ENCODE peak calls at places on chromosomes 11 and 22, in six cellular contexts. K, B, Z, I, N and V are unnamed samples. For H3K4me1, the result is how much of the 10 kb centered on the place peaks cover.

GRCh38 chr11:405323-405975 is 9.3 kb downstream of the SIGIRR start:
- DNase-seq in B (no peak), K (peak), N (peak), Z (peak), I (no peak), V (peak)

GRCh38 chr11:116379185-116379828 is 393.5 kb downstream of the BUD13 start:
- DNase-seq in B (no peak), N (no peak), I (no peak), K (peak), Z (no peak), V (peak)

GRCh38 chr11:104163100-104164027 is 583 bp downstream of the PDGFD start:
- DNase-seq in B (peak), I (no peak), K (peak), Z (peak), N (no peak), V (peak)

GRCh38 chr11:77300695-77301094 is 791 bp downstream of the GDPD4 start:
- DNase-seq in B (no peak), Z (no peak), I (no peak), N (no peak), K (no peak), V (no peak)

GRCh38 chr11:35248558-35249323 is 109.8 kb downstream of the CD44 start:
- DNase-seq in I (no peak), B (no peak), N (no peak), Z (no peak), K (no peak), V (no peak)

GRCh38 chr22:47164514-47165337 is 402.3 kb downstream of the TBC1D22A start:
- DNase-seq in N (peak), B (peak), I (no peak), K (no peak), Z (no peak), V (no peak)

GRCh38 chr11:69401715-69402114 is 79.7 kb upstream of the LINC01488 start:
- DNase-seq in K (no peak), N (no peak), Z (no peak), B (no peak), I (no peak), V (no peak)

GRCh38 chr22:48740731-48741405 is 1086.8 kb downstream of the BRD1 start:
- DNase-seq in I (no peak), Z (no peak), B (peak), K (no peak), N (peak), V (peak)

GRCh38 chr22:47165998-47166397 is 403.5 kb downstream of the TBC1D22A start:
- DNase-seq in I (no peak), Z (no peak), B (no peak), K (no peak), N (peak), V (no peak)

GRCh38 chr11:135008001-135008405 is 596.0 kb upstream of the B3GAT1 start:
- DNase-seq in Z (no peak), I (no peak), B (no peak), N (no peak), K (no peak), V (no peak)

GRCh38 chr11:15819679-15820286 is 536.6 kb downstream of the SOX6 start:
- DNase-seq in B (peak), I (peak), N (peak), K (peak), Z (peak), V (peak)

GRCh38 chr11:72493426-72494108 is 59.2 kb upstream of the CLPB start:
- DNase-seq in K (no peak), Z (no peak), N (no peak), I (no peak), B (no peak), V (no peak)

GRCh38 chr11:2775083-2775625 is 75.4 kb upstream of the KCNQ1OT1 start:
- DNase-seq in B (no peak), K (no peak), N (peak), I (peak), Z (no peak), V (no peak)

GRCh38 chr22:20061481-20061861 is 18.6 kb upstream of the DGCR8 start:
- DNase-seq in Z (no peak), B (peak), I (no peak), K (peak), N (no peak), V (peak)

GRCh38 chr11:134052988-134053945 is 15.6 kb upstream of the JAM3 start:
- DNase-seq in I (no peak), B (no peak), N (no peak), K (no peak), Z (no peak), V (peak)

GRCh38 chr11:9267680-9268079 is 2.5 kb upstream of the DENND5A start:
- DNase-seq in Z (no peak), I (no peak), B (no peak), K (no peak), N (no peak), V (no peak)

GRCh38 chr11:64447717-64448598 is 89.0 kb downstream of the RPS6KA4 start:
- DNase-seq in K (peak), Z (peak), I (no peak), N (peak), B (peak), V (peak)

GRCh38 chr22:46563381-46564083 is 26.1 kb upstream of the CELSR1 start:
- DNase-seq in N (peak), B (peak), I (peak), K (peak), Z (peak), V (peak)

GRCh38 chr11:36469063-36469462 is 41.0 kb downstream of the TRAF6 start:
- DNase-seq in N (no peak), K (no peak), B (no peak), Z (no peak), I (no peak), V (no peak)

GRCh38 chr11:8205566-8205965 is 36.7 kb upstream of the RIC3 start:
- DNase-seq in Z (no peak), N (no peak), I (no peak), K (no peak), B (no peak), V (no peak)

GRCh38 chr11:108758458-108758857 is 93.6 kb downstream of the DDX10 start:
- DNase-seq in K (peak), I (no peak), Z (no peak), B (no peak), N (no peak), V (no peak)

GRCh38 chr22:26436903-26437515 is 7.9 kb downstream of the ASPHD2 start:
- DNase-seq in K (no peak), Z (no peak), B (no peak), N (no peak), I (no peak), V (no peak)

GRCh38 chr11:2524446-2525165 is 79.8 kb downstream of the KCNQ1 start:
- DNase-seq in N (peak), K (no peak), I (no peak), B (peak), Z (no peak), V (peak)

GRCh38 chr22:19524170-19525115 is at the start of gene CLDN5:
- DNase-seq in B (peak), N (peak), K (peak), Z (peak), I (no peak), V (peak)

GRCh38 chr11:66126808-66127555 is 56.9 kb downstream of the PACS1 start:
- DNase-seq in N (no peak), B (peak), I (peak), K (peak), Z (peak), V (peak)

GRCh38 chr11:70551323-70552166 is 153.2 kb downstream of the CTTN start:
- DNase-seq in Z (no peak), B (no peak), I (no peak), N (no peak), K (no peak), V (no peak)

GRCh38 chr22:30234786-30235470 is 11.6 kb downstream of the LIF start:
- DNase-seq in I (peak), K (peak), N (no peak), B (peak), Z (no peak), V (no peak)

GRCh38 chr11:721913-722811 is 16.1 kb downstream of the EPS8L2 start:
- DNase-seq in I (no peak), B (no peak), Z (no peak), K (no peak), N (peak), V (peak)

GRCh38 chr22:47158457-47158856 is 396.0 kb downstream of the TBC1D22A start:
- DNase-seq in N (no peak), I (no peak), Z (no peak), B (no peak), K (no peak), V (peak)

GRCh38 chr11:86917577-86917976 is 37.6 kb downstream of the FZD4 start:
- DNase-seq in B (no peak), I (no peak), Z (no peak), N (no peak), K (no peak), V (no peak)

GRCh38 chr11:134358853-134359490 is 27.2 kb downstream of the GLB1L2 start:
- DNase-seq in B (no peak), N (no peak), K (no peak), I (no peak), Z (no peak), V (no peak)

GRCh38 chr11:64313491-64314145 is 3.7 kb downstream of the TRMT112 start:
- DNase-seq in N (no peak), I (no peak), K (peak), Z (peak), B (peak), V (peak)

GRCh38 chr11:110858556-110858921 is 146.3 kb upstream of the ARHGAP20 start:
- DNase-seq in I (no peak), N (no peak), B (peak), Z (peak), K (peak), V (peak)

GRCh38 chr11:79040348-79040747 is 400.5 kb downstream of the TENM4 start:
- DNase-seq in I (no peak), B (no peak), Z (no peak), K (peak), N (no peak), V (no peak)

GRCh38 chr22:45129703-45130524 is 33.8 kb upstream of the NUP50 start:
- DNase-seq in N (no peak), B (no peak), I (no peak), K (no peak), Z (no peak), V (no peak)

GRCh38 chr22:48897638-48897954 is 930.1 kb downstream of the BRD1 start:
- DNase-seq in I (no peak), B (no peak), Z (no peak), K (no peak), N (no peak), V (no peak)

GRCh38 chr11:68857037-68857586 is 15.4 kb upstream of the CPT1A start:
- DNase-seq in Z (no peak), K (no peak), B (no peak), N (no peak), I (no peak), V (no peak)

GRCh38 chr11:1747753-1748466 is 2.5 kb downstream of the IFITM10 start:
- DNase-seq in B (peak), N (peak), Z (peak), K (no peak), I (no peak), V (peak)

GRCh38 chr22:39661842-39662676 is 91.5 kb downstream of the CACNA1I start:
- DNase-seq in N (no peak), Z (no peak), K (no peak), I (no peak), B (no peak), V (peak)

GRCh38 chr11:34105957-34106504 is 602 bp downstream of the NAT10 start:
- DNase-seq in B (no peak), K (peak), N (no peak), Z (no peak), I (no peak), V (no peak)
- H3K4me1 ChIP-seq in B (under half), K (under half), N (under half), Z (under half), I (under half), V (under half)

GRCh38 chr11:62789576-62789975 is 2.2 kb downstream of the TMEM223 start:
- DNase-seq in B (no peak), I (no peak), Z (no peak), K (no peak), N (no peak), V (no peak)

GRCh38 chr11:62788991-62789390 is 1.8 kb downstream of the TMEM179B start:
- DNase-seq in N (no peak), Z (no peak), I (no peak), K (no peak), B (no peak), V (no peak)

GRCh38 chr11:62791501-62792192 is at the start of gene TMEM223:
- DNase-seq in N (peak), K (peak), Z (peak), I (peak), B (peak), V (peak)

GRCh38 chr11:62794201-62794775 is 2.5 kb upstream of the TMEM223 start:
- DNase-seq in I (no peak), K (no peak), Z (no peak), N (no peak), B (no peak), V (no peak)

GRCh38 chr11:62792193-62792575 is 378 bp upstream of the TMEM223 start:
- DNase-seq in I (no peak), K (no peak), N (no peak), B (peak), Z (peak), V (peak)
- H3K4me3 ChIP-seq in I (no peak), K (no peak), N (no peak), B (no peak), Z (peak), V (peak)

GRCh38 chr11:44728085-44728410 is 1.3 kb downstream of the TSPAN18 start:
- DNase-seq in Z (no peak), N (no peak), B (no peak), K (no peak), I (no peak), V (no peak)

GRCh38 chr11:44727373-44728084 is 767 bp downstream of the TSPAN18 start:
- DNase-seq in N (peak), I (peak), K (peak), B (peak), Z (peak), V (peak)

GRCh38 chr11:44728491-44728910 is 1.7 kb downstream of the TSPAN18 start:
- DNase-seq in I (no peak), K (no peak), N (no peak), B (peak), Z (no peak), V (no peak)

GRCh38 chr11:44729718-44730117 is 3.0 kb downstream of the TSPAN18 start:
- DNase-seq in Z (no peak), B (peak), K (no peak), I (no peak), N (no peak), V (no peak)

DNA sequence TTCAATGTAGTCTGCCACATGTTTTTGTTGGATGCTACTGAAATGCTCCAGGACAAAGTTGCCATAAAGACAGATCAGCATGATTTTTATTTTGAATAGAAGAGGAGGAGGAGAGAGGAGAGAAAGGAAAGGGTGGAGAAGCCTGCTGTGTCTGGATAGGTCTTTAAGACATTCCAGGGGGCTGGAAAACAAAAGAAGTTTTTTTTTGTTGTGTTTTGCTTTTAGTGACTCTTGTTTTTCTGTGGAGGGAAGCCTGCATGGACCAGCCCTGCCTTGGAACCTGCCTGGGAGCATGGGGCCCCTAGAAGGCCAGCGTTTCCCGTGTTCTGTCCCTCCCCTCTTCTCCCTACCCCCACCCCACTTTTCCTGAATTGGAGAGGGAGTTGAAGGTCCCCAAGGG is 2.3 kb downstream of the TSPAN18 start:
- DNase-seq in Z (peak), N (no peak), I (no peak), B (no peak), K (no peak), V (no peak)
- H3K27ac ChIP-seq in Z (peak), N (no peak), I (peak), B (peak), K (no peak), V (peak)

DNA sequence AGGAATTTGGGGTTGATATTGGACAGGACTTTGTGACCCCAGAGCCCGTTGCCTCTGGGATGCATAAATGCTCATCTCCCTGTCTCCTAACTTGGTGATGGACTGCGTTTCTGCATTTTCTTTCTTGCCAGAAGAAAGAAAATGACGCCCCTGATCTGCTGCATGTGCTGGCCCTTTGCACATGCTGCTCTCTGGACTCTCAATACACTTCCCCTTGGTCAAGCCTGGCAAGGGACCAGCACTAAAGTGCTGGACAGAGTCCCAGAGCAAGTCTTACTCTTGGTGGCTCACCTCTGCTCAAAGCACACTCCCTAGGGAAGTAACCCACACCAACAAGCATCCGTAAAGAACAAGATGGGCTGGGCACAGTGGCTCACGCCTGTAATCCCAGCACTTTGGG is 40.7 kb downstream of the MYH9 start:
- DNase-seq in K (no peak), Z (no peak), I (no peak), B (no peak), N (peak), V (no peak)
- H3K4me1 ChIP-seq in K (under half), Z (half or more), I (under half), B (under half), N (under half), V (under half)

DNA sequence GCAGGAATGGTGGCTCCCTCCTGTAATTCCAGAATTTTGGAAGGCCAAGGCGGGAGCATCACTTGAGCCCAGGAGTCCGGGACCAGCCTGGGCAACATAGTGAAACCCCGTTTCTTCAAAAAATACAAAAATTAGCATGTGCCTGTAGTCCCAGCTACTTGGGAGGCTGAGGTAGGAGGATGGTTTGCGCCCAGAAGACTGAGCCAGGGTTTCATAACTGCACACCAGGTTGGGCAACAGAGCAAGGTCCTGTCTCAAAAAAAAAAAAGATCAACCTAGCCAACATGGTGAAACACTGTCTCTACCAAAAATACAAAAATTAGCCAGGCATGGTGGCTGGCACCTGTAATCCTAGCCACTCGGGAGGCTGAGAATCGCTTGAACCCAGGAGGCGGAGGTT is 6.4 kb downstream of the A4GALT start:
- DNase-seq in N (no peak), K (no peak), Z (no peak), I (no peak), B (no peak), V (no peak)
- H3K4me3 ChIP-seq in N (no peak), K (no peak), Z (no peak), I (no peak), B (no peak), V (no peak)

DNA sequence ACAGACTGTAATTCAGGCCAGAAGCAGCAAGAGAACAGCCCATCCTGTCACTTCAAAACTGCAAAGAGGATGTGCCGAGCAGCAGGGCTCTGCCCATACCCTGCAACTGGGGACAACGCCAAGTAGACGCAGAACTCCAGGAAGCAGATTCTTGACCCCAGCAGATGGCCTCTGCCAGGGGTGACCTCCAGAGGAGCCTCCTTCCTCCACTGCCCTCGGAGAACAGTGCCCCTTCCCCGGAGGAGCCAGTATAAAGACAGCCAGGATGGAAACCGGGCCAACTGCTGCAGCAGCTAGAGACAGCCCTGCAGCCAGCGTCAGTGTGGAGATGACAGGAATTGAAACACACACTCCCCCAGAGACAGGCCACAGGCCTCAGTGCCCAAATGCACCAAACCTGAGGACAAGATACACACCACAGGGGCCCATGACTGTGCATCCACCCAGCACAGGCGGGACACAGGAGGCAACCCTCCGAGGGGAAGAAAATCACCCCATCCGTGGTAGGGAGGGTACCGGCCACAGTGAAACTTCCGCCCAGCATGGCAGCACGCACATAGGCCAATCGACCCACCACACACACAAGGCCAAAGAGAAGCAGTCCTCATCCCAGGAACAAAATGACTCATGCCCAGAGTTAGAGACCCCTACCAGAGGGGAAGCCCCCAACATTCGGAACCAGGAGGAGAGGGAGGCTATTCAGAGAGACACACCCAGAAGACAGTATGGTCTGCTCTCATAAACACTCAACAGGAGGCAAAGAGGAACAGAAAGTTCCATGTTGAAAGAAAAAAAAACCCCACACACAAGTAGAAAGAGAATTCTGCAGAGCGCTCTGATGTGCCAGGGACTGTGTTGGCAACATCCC is 5.6 kb downstream of the AHNAK start:
- DNase-seq in N (no peak), B (peak), I (no peak), Z (peak), K (no peak), V (peak)
- H3K27ac ChIP-seq in N (no peak), B (peak), I (peak), Z (peak), K (peak), V (peak)

DNA sequence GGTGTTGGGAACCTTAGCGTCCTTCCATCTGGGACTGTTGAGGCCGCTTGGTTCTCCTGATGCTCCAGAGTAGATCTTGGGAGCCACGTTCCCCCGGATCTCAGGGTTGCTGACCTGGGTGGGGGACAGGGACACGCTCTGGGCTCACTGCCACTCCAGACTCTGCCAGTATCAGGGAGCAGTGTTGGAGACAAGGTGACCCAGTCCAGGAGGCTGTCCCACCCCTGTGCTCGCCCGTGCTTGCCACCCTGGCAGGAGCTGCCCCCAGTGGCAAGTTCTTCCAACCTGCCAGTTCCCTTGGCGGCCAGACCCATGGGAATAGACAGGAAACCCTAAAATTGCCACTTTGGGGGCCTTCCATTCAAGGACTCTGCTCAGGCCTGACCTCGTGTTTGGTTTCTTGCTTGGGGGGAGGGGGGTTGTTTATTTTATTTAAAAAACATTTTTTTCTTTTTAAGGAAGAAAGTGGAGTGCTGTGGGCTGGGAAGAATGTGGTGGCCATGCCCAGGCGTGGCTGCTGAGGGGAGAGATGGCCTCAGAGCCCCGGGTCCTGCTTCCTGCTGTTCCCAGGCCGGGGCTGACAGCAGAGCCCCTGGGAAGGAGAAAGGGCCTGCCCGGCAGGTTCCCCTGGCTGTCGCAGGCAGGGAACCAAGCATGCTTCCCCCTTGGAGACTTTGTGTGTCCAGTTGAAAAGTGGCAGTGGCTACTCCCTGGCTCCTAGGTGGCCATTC is 7.2 kb downstream of the GRK2 start:
- DNase-seq in B (peak), Z (no peak), K (no peak), N (peak), I (no peak), V (peak)
- H3K4me1 ChIP-seq in B (half or more), Z (half or more), K (under half), N (under half), I (under half), V (half or more)